ENCODE peak calls at places on chromosomes 1 and 21, in seven cellular contexts. L is activated CD4-positive, alpha-beta T cell treated with anti-CD3 and anti-CD28 coated beads, Interleukin-2, amount 10 ng/mL, durations not matched to agents 7 days and 5 days; X is neural crest cell; U is nephron progenitor cell; V is MCF 10A; O is posterior cingulate gyrus; D is activated T-cell treated with anti-CD3 and anti-CD28 coated beads for 1 hour. T is an unnamed sample.

GRCh38 chr21:26171310-26172100 is 935 bp upstream of the APP start:
- DNase-seq in L (no peak), X (no peak), U (peak), V (no peak), O (no peak), D (no peak), T (no peak)

GRCh38 chr1:226889616-226890330 is 19.4 kb downstream of the PSEN2 start:
- DNase-seq in L (no peak), X (no peak), U (no peak), V (no peak), O (no peak), D (no peak), T (no peak)

GRCh38 chr1:3323791-3324703 is 130.4 kb upstream of the ARHGEF16 start:
- DNase-seq in L (no peak), X (no peak), U (no peak), V (no peak), O (no peak), D (no peak), T (no peak)

GRCh38 chr21:33645730-33646129 is 3.4 kb downstream of the ITSN1 start:
- DNase-seq in L (no peak), X (no peak), U (no peak), V (peak), O (no peak), D (no peak), T (no peak)

GRCh38 chr1:205259998-205260397 is 32.3 kb downstream of the TMCC2 start:
- DNase-seq in L (no peak), X (no peak), U (no peak), V (no peak), O (no peak), D (no peak), T (no peak)

GRCh38 chr1:32701951-32702598 is 495 bp downstream of the SYNC start:
- DNase-seq in L (no peak), X (no peak), U (no peak), V (no peak), O (no peak), D (no peak), T (no peak)

GRCh38 chr1:67367370-67368345 is 60.0 kb downstream of the IL12RB2 start:
- DNase-seq in L (no peak), X (no peak), U (no peak), V (peak), O (no peak), D (no peak), T (no peak)

GRCh38 chr1:47351305-47351704 is 17.7 kb downstream of the CMPK1 start:
- DNase-seq in L (no peak), X (no peak), U (no peak), V (no peak), O (no peak), D (no peak), T (no peak)

GRCh38 chr21:31173881-31174555 is 135.7 kb upstream of the KRTAP19-8 start:
- DNase-seq in L (peak), X (no peak), U (no peak), V (no peak), O (peak), D (no peak), T (no peak)

GRCh38 chr1:94602312-94602711 is 60.8 kb upstream of the F3 start:
- DNase-seq in L (peak), X (no peak), U (no peak), V (peak), O (no peak), D (no peak), T (no peak)

GRCh38 chr1:112358798-112359408 is 37.1 kb upstream of the CTTNBP2NL start:
- DNase-seq in L (peak), X (peak), U (peak), V (peak), O (peak), D (peak), T (no peak)

GRCh38 chr1:196400478-196401453 is 207.5 kb downstream of the KCNT2 start:
- DNase-seq in L (no peak), X (no peak), U (no peak), V (peak), O (no peak), D (no peak), T (no peak)

GRCh38 chr1:155920717-155921116 is 9.6 kb upstream of the RIT1 start:
- DNase-seq in L (no peak), X (no peak), U (no peak), V (no peak), O (no peak), D (no peak), T (no peak)

GRCh38 chr1:51295926-51296325 is 34.4 kb downstream of the TTC39A start:
- DNase-seq in L (no peak), X (no peak), U (no peak), V (no peak), O (no peak), D (no peak), T (no peak)

GRCh38 chr1:11682799-11683198 is 1.9 kb upstream of the MAD2L2 start:
- DNase-seq in L (no peak), X (no peak), U (no peak), V (no peak), O (no peak), D (no peak), T (no peak)

GRCh38 chr1:160261526-160261877 is 847 bp downstream of the DCAF8 start:
- DNase-seq in L (peak), X (no peak), U (peak), V (peak), O (no peak), D (peak), T (no peak)

GRCh38 chr1:96538883-96539282 is 182.7 kb upstream of the PTBP2 start:
- DNase-seq in L (no peak), X (no peak), U (no peak), V (peak), O (no peak), D (no peak), T (no peak)

GRCh38 chr21:16569679-16570078 is 839.9 kb downstream of the USP25 start:
- DNase-seq in L (no peak), X (no peak), U (no peak), V (no peak), O (no peak), D (no peak), T (no peak)

GRCh38 chr1:160428655-160429054 is 28.3 kb downstream of the VANGL2 start:
- DNase-seq in L (peak), X (peak), U (peak), V (peak), O (peak), D (no peak), T (peak)

T was measured in hypothalamus.